ENCODE peak calls at places on chromosomes 16 and 17, in four cellular contexts. One of them, this sample, is unnamed.

GRCh38 chr17:10744509-10745000 is 14.7 kb upstream of the TMEM220 start:
- DNase-seq in activated naive CD4-positive, alpha-beta T cell: no peak
- DNase-seq in NCI-H1092: no peak
- DNase-seq in amniotic stem cell: no peak
- DNase-seq in this sample: no peak

GRCh38 chr16:87160752-87161337 is 156.3 kb downstream of the C16orf95 start:
- DNase-seq in activated naive CD4-positive, alpha-beta T cell: no peak
- DNase-seq in NCI-H1092: no peak
- DNase-seq in amniotic stem cell: no peak
- DNase-seq in this sample: no peak

GRCh38 chr16:77618011-77618410 is 104.3 kb upstream of the NUDT7 start:
- DNase-seq in activated naive CD4-positive, alpha-beta T cell: no peak
- DNase-seq in NCI-H1092: no peak
- DNase-seq in amniotic stem cell: no peak
- DNase-seq in this sample: no peak

GRCh38 chr17:13320046-13320785 is 281.5 kb downstream of the HS3ST3A1 start:
- DNase-seq in activated naive CD4-positive, alpha-beta T cell: no peak
- DNase-seq in NCI-H1092: no peak
- DNase-seq in amniotic stem cell: no peak
- DNase-seq in this sample: no peak

GRCh38 chr16:11793840-11794239 is 3.2 kb downstream of the ZC3H7A start:
- DNase-seq in activated naive CD4-positive, alpha-beta T cell: no peak
- DNase-seq in NCI-H1092: no peak
- DNase-seq in amniotic stem cell: no peak
- DNase-seq in this sample: no peak

GRCh38 chr16:27085182-27085581 is 18.5 kb downstream of the C16orf82 start:
- DNase-seq in activated naive CD4-positive, alpha-beta T cell: no peak
- DNase-seq in NCI-H1092: no peak
- DNase-seq in amniotic stem cell: no peak
- DNase-seq in this sample: no peak

GRCh38 chr16:72938426-72939164 is 109.3 kb downstream of the ZFHX3 start:
- DNase-seq in activated naive CD4-positive, alpha-beta T cell: no peak
- DNase-seq in NCI-H1092: no peak
- DNase-seq in amniotic stem cell: no peak
- DNase-seq in this sample: no peak

GRCh38 chr16:87149051-87149450 is 168.1 kb downstream of the C16orf95 start:
- DNase-seq in activated naive CD4-positive, alpha-beta T cell: no peak
- DNase-seq in NCI-H1092: no peak
- DNase-seq in amniotic stem cell: peak; percentile 8
- DNase-seq in this sample: no peak

GRCh38 chr17:50728881-50729765 is 9.7 kb downstream of the LUC7L3 start:
- DNase-seq in activated naive CD4-positive, alpha-beta T cell: no peak
- DNase-seq in NCI-H1092: no peak
- DNase-seq in amniotic stem cell: no peak
- DNase-seq in this sample: no peak

GRCh38 chr16:24035127-24035842 is 199.5 kb downstream of the PRKCB start:
- DNase-seq in activated naive CD4-positive, alpha-beta T cell: no peak
- DNase-seq in NCI-H1092: no peak
- DNase-seq in amniotic stem cell: no peak
- DNase-seq in this sample: no peak

GRCh38 chr17:72788950-72789585 is 303.4 kb downstream of the SLC39A11 start:
- DNase-seq in activated naive CD4-positive, alpha-beta T cell: no peak
- DNase-seq in NCI-H1092: no peak
- DNase-seq in amniotic stem cell: no peak
- DNase-seq in this sample: no peak

GRCh38 chr17:56203430-56203829 is 50.2 kb downstream of the ANKFN1 start:
- DNase-seq in activated naive CD4-positive, alpha-beta T cell: no peak
- DNase-seq in NCI-H1092: no peak
- DNase-seq in amniotic stem cell: no peak
- DNase-seq in this sample: no peak

GRCh38 chr17:13765701-13766100 is 164.0 kb upstream of the HS3ST3A1 start:
- DNase-seq in activated naive CD4-positive, alpha-beta T cell: no peak
- DNase-seq in NCI-H1092: no peak
- DNase-seq in amniotic stem cell: no peak
- DNase-seq in this sample: no peak

GRCh38 chr17:77736207-77736600 is 222.3 kb upstream of the TNRC6C start:
- DNase-seq in activated naive CD4-positive, alpha-beta T cell: no peak
- DNase-seq in NCI-H1092: peak; percentile 55
- DNase-seq in amniotic stem cell: no peak
- DNase-seq in this sample: no peak

GRCh38 chr16:4687946-4688673 is 5.3 kb upstream of the NUDT16L1 start:
- DNase-seq in activated naive CD4-positive, alpha-beta T cell: no peak
- DNase-seq in NCI-H1092: no peak
- DNase-seq in amniotic stem cell: no peak
- DNase-seq in this sample: no peak

GRCh38 chr16:10870137-10870776 is 6.7 kb upstream of the CIITA start:
- DNase-seq in activated naive CD4-positive, alpha-beta T cell: no peak
- DNase-seq in NCI-H1092: no peak
- DNase-seq in amniotic stem cell: no peak
- DNase-seq in this sample: no peak

GRCh38 chr16:85557083-85557975 is 55.8 kb upstream of the GSE1 start:
- DNase-seq in activated naive CD4-positive, alpha-beta T cell: no peak
- DNase-seq in NCI-H1092: no peak
- DNase-seq in amniotic stem cell: no peak
- DNase-seq in this sample: no peak

GRCh38 chr16:1895068-1895467 is 23.1 kb upstream of the MEIOB start:
- DNase-seq in activated naive CD4-positive, alpha-beta T cell: no peak
- DNase-seq in NCI-H1092: no peak
- DNase-seq in amniotic stem cell: no peak
- DNase-seq in this sample: no peak

GRCh38 chr16:53080345-53081031 is 25.7 kb downstream of the CHD9 start:
- DNase-seq in activated naive CD4-positive, alpha-beta T cell: no peak
- DNase-seq in NCI-H1092: no peak
- DNase-seq in amniotic stem cell: peak; percentile 73
- DNase-seq in this sample: no peak

GRCh38 chr16:82701302-82702022 is 74.7 kb downstream of the CDH13 start:
- DNase-seq in activated naive CD4-positive, alpha-beta T cell: no peak
- DNase-seq in NCI-H1092: no peak
- DNase-seq in amniotic stem cell: no peak
- DNase-seq in this sample: no peak

GRCh38 chr17:70434536-70435490 is 265.5 kb downstream of the KCNJ2 start:
- DNase-seq in activated naive CD4-positive, alpha-beta T cell: no peak
- DNase-seq in NCI-H1092: no peak
- DNase-seq in amniotic stem cell: no peak
- DNase-seq in this sample: no peak

GRCh38 chr17:51166198-51166986 is at the start of gene NME2:
- DNase-seq in activated naive CD4-positive, alpha-beta T cell: peak; percentile 47
- DNase-seq in NCI-H1092: peak; percentile 70
- DNase-seq in amniotic stem cell: peak; percentile 78
- DNase-seq in this sample: peak; percentile 69

GRCh38 chr17:45429338-45430005 is 3.2 kb downstream of the ARHGAP27 start:
- DNase-seq in activated naive CD4-positive, alpha-beta T cell: no peak
- DNase-seq in NCI-H1092: no peak
- DNase-seq in amniotic stem cell: no peak
- DNase-seq in this sample: no peak

GRCh38 chr17:48854774-48855476 is 24.1 kb downstream of the CALCOCO2 start:
- DNase-seq in activated naive CD4-positive, alpha-beta T cell: no peak
- DNase-seq in NCI-H1092: no peak
- DNase-seq in amniotic stem cell: no peak
- DNase-seq in this sample: no peak

GRCh38 chr16:56589141-56590039 is at the start of gene MT3:
- DNase-seq in activated naive CD4-positive, alpha-beta T cell: no peak
- DNase-seq in NCI-H1092: peak; percentile 67
- DNase-seq in amniotic stem cell: no peak
- DNase-seq in this sample: no peak

GRCh38 chr17:19766421-19767270 is 18.5 kb upstream of the ALDH3A1 start:
- DNase-seq in activated naive CD4-positive, alpha-beta T cell: peak; percentile 67
- DNase-seq in NCI-H1092: peak; percentile 5
- DNase-seq in amniotic stem cell: no peak
- DNase-seq in this sample: no peak

GRCh38 chr17:57817299-57817698 is 32.5 kb downstream of the MRPS23 start:
- DNase-seq in activated naive CD4-positive, alpha-beta T cell: no peak
- DNase-seq in NCI-H1092: no peak
- DNase-seq in amniotic stem cell: no peak
- DNase-seq in this sample: no peak

GRCh38 chr16:87165885-87166284 is 151.3 kb downstream of the C16orf95 start:
- DNase-seq in activated naive CD4-positive, alpha-beta T cell: no peak
- DNase-seq in NCI-H1092: no peak
- DNase-seq in amniotic stem cell: no peak
- DNase-seq in this sample: no peak

GRCh38 chr17:41127371-41127770 is 3.4 kb upstream of the KRTAP4-12 start:
- DNase-seq in activated naive CD4-positive, alpha-beta T cell: no peak
- DNase-seq in NCI-H1092: no peak
- DNase-seq in amniotic stem cell: no peak
- DNase-seq in this sample: no peak

GRCh38 chr17:57313276-57313835 is 57.0 kb downstream of the MSI2 start:
- DNase-seq in activated naive CD4-positive, alpha-beta T cell: no peak
- DNase-seq in NCI-H1092: no peak
- DNase-seq in amniotic stem cell: no peak
- DNase-seq in this sample: no peak

GRCh38 chr16:88331989-88332920 is 50.5 kb upstream of the ZNF469 start:
- DNase-seq in activated naive CD4-positive, alpha-beta T cell: no peak
- DNase-seq in NCI-H1092: no peak
- DNase-seq in amniotic stem cell: peak; percentile 98
- DNase-seq in this sample: no peak

GRCh38 chr17:43431741-43432523 is 33.1 kb downstream of the ARL4D start:
- DNase-seq in activated naive CD4-positive, alpha-beta T cell: no peak
- DNase-seq in NCI-H1092: no peak
- DNase-seq in amniotic stem cell: no peak
- DNase-seq in this sample: no peak

GRCh38 chr17:34012709-34013375 is 242.2 kb upstream of the CCL2 start:
- DNase-seq in activated naive CD4-positive, alpha-beta T cell: no peak
- DNase-seq in NCI-H1092: no peak
- DNase-seq in amniotic stem cell: no peak
- DNase-seq in this sample: no peak

This sample was measured in cortex of kidney.